ENCODE peak calls at places on chromosome 10, in four cellular contexts. R is mammary epithelial cell, D is A549, W is fibroblast of lung. Q is an unnamed sample.

GRCh38 chr10:88236121-88236743 is 346.9 kb downstream of the RNLS start:
- DNase-seq in R (no peak), D (no peak), W (no peak), Q (no peak)

GRCh38 chr10:113619401-113619800 is 44.4 kb downstream of the NRAP start:
- DNase-seq in R (no peak), D (no peak), W (no peak), Q (no peak)

GRCh38 chr10:48547061-48547895 is 57.6 kb downstream of the ARHGAP22 start:
- DNase-seq in R (no peak), D (no peak), W (no peak), Q (no peak)

GRCh38 chr10:49005270-49005669 is 65.6 kb upstream of the LRRC18 start:
- DNase-seq in R (no peak), D (no peak), W (no peak), Q (no peak)

GRCh38 chr10:47146571-47146970 is 153.4 kb upstream of the GDF10 start:
- DNase-seq in R (peak; percentile 69), D (no peak), W (no peak), Q (no peak)

GRCh38 chr10:99304027-99304856 is 24.9 kb upstream of the CNNM1 start:
- DNase-seq in R (no peak), D (peak; percentile 36), W (peak; percentile 6), Q (no peak)

GRCh38 chr10:106310596-106310995 is 853.9 kb downstream of the SORCS1 start:
- DNase-seq in R (no peak), D (no peak), W (no peak), Q (no peak)

GRCh38 chr10:29816801-29817558 is 182.2 kb upstream of the SVIL start:
- DNase-seq in R (no peak), D (no peak), W (no peak), Q (no peak)

GRCh38 chr10:15789793-15790525 is 70.2 kb upstream of the ITGA8 start:
- DNase-seq in R (peak; percentile 41), D (no peak), W (peak; percentile 85), Q (no peak)

GRCh38 chr10:3054183-3054815 is 13.0 kb upstream of the PFKP start:
- DNase-seq in R (no peak), D (no peak), W (no peak), Q (no peak)

GRCh38 chr10:103703941-103704919 is 151.1 kb downstream of the SH3PXD2A start:
- DNase-seq in R (no peak), D (no peak), W (no peak), Q (no peak)

GRCh38 chr10:30207485-30208052 is 141.5 kb downstream of the MTPAP start:
- DNase-seq in R (peak; percentile 1), D (no peak), W (peak; percentile 43), Q (peak; percentile 67)

GRCh38 chr10:80410122-80410521 is 1.8 kb downstream of the PRXL2A start:
- DNase-seq in R (no peak), D (no peak), W (no peak), Q (no peak)
- H3K4me2 ChIP-seq in R (no peak overlapping the region), D (no peak overlapping the region), W (no peak overlapping the region), Q (peak overlapping the region; percentile 84)

DNA sequence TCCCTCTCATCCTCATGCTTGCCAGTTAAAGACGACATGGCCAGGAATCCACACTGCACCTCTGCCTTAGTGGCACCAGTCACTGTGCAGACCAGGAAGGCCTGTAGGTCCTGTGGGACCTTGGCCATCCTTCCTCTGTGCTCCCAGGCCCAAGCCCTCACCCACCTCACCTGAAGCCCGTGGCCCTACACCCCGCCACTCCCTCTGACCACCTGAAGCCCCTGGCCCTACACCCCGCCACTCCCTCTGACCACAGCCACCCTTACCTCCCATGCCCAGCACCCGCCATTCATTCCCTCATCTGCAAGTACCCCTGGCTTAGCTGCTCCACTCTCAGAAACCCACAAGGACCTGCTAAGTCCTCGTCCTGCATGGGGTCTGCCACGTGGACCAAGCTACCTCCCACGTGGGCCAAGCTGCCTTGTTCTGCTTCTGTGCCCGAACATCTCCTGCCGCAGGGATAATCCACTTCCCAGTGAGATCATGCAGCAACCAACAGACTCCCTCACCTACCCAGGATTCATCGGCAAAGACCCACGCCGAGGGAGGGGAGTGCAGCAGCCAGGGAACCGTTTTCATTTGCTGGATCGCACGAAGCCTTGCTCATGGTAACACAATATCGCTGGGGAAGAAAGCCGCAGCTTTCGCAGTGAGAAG is 151.2 kb downstream of the TCERG1L start:
- DNase-seq in R (no peak), D (no peak), W (no peak), Q (no peak)
- H3K4me2 ChIP-seq in R (no peak overlapping the region), D (no peak overlapping the region), W (no peak overlapping the region), Q (no peak overlapping the region)

DNA sequence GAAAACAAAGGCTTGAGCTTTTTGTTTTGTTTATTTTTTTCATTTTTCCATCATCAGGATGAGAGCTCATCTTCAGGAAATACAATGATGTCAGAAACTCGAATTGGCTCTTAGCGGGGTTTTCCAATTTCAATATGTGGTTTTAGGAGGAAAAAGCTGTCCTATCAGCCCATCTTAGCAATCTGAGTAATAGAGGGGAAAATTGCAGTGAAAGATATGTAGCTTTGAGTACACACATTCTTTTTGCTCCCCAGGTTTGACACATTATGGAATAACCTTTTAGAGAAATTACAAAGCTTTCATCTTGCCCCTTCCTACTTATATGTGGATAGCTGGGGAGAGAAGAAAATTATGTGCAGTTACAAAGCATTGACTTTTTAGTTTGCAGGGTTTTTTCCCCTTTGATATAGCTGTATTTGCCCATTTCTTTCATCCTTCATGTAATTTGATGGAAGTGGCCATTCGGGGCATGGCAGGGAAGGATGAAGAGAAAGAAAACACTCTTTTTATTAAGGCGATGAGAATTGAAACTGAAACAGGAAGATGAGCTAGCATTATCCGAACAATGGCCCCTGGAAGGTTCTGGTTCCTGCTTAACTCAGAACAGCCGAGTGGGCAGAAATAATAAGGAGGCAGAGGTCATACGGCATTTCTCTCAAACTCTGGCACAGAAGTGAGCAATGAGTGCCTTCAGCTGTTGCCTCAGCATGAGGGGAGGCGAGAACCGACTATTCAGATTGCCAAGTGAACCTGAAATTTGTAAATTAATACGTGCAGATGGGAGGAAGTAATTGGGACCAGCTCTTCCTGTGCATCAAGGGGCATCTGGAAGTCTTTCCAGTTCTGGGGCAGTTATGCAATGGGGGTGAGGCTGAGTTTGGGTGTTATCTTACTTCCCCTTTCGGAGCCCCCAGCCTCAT is 113.3 kb upstream of the MYO3A start:
- DNase-seq in R (no peak), D (no peak), W (peak; percentile 20), Q (no peak)
- H3K4me2 ChIP-seq in R (no peak overlapping the region), D (peak overlapping the region; percentile 16), W (no peak overlapping the region), Q (peak overlapping the region; percentile 5)

DNA sequence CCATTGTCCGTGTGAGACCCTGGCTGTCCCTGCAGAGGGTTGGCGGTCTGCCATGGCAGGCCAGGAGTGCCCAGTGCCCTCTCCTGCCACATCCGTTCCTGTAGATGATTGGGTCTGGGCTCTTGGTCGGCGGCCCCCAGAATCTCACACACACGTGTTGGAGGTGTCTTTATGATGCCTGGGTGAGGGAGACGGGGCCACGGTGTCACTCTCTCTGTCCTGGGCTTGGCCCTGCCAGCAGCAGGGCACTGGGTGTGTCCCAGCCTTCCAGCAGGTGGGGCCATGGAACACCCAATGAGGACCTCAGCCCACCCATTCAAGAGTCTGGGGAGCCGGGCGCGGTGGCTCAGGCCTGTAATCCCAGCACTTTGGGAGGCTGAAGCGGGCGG is 30.2 kb downstream of the UNC5B start:
- DNase-seq in R (no peak), D (no peak), W (no peak), Q (no peak)
- H3K4me2 ChIP-seq in R (no peak overlapping the region), D (no peak overlapping the region), W (no peak overlapping the region), Q (no peak overlapping the region)